ENCODE peak calls at places on chromosome 9, in six cellular contexts. One of them, this sample, is unnamed.

GRCh38 chr9:90778746-90779145 is 22.9 kb upstream of the SYK start:
- DNase-seq in natural killer cell: no peak
- DNase-seq in retina: no peak
- DNase-seq in GM13977: no peak
- DNase-seq in Caki2: no peak
- DNase-seq in NB4: no peak
- DNase-seq in this sample: peak

GRCh38 chr9:68640421-68641089 is 64.5 kb upstream of the PIP5K1B start:
- DNase-seq in natural killer cell: no peak
- DNase-seq in retina: no peak
- DNase-seq in GM13977: no peak
- DNase-seq in Caki2: no peak
- DNase-seq in NB4: no peak
- DNase-seq in this sample: no peak

GRCh38 chr9:125538092-125538473 is 168.9 kb downstream of the MAPKAP1 start:
- DNase-seq in natural killer cell: no peak
- DNase-seq in retina: no peak
- DNase-seq in GM13977: no peak
- DNase-seq in Caki2: peak
- DNase-seq in NB4: no peak
- DNase-seq in this sample: no peak

GRCh38 chr9:76181020-76181641 is 213.1 kb downstream of the RFK start:
- DNase-seq in natural killer cell: no peak
- DNase-seq in retina: no peak
- DNase-seq in GM13977: no peak
- DNase-seq in Caki2: peak
- DNase-seq in NB4: no peak
- DNase-seq in this sample: no peak

GRCh38 chr9:93320591-93321219 is 130.8 kb upstream of the FAM120A start:
- DNase-seq in natural killer cell: no peak
- DNase-seq in retina: no peak
- DNase-seq in GM13977: no peak
- DNase-seq in Caki2: no peak
- DNase-seq in NB4: no peak
- DNase-seq in this sample: no peak

GRCh38 chr9:88092699-88093359 is 45.4 kb downstream of the SPATA31C2 start:
- DNase-seq in natural killer cell: no peak
- DNase-seq in retina: no peak
- DNase-seq in GM13977: no peak
- DNase-seq in Caki2: no peak
- DNase-seq in NB4: peak
- DNase-seq in this sample: peak

GRCh38 chr9:99109522-99109921 is 4.6 kb downstream of the TGFBR1 start:
- DNase-seq in natural killer cell: no peak
- DNase-seq in retina: no peak
- DNase-seq in GM13977: no peak
- DNase-seq in Caki2: no peak
- DNase-seq in NB4: peak
- DNase-seq in this sample: no peak

GRCh38 chr9:100473271-100474081 is 527 bp downstream of the TMEFF1 start:
- DNase-seq in natural killer cell: peak
- DNase-seq in retina: peak
- DNase-seq in GM13977: peak
- DNase-seq in Caki2: peak
- DNase-seq in NB4: peak
- DNase-seq in this sample: peak

GRCh38 chr9:107942870-107943269 is 453.3 kb upstream of the KLF4 start:
- DNase-seq in natural killer cell: no peak
- DNase-seq in retina: no peak
- DNase-seq in GM13977: no peak
- DNase-seq in Caki2: no peak
- DNase-seq in NB4: peak
- DNase-seq in this sample: no peak

GRCh38 chr9:118647331-118647730 is 721.9 kb downstream of the BRINP1 start:
- DNase-seq in natural killer cell: no peak
- DNase-seq in retina: no peak
- DNase-seq in GM13977: no peak
- DNase-seq in Caki2: no peak
- DNase-seq in NB4: no peak
- DNase-seq in this sample: no peak

GRCh38 chr9:34123682-34124081 is 2.8 kb downstream of the DCAF12 start:
- DNase-seq in natural killer cell: no peak
- DNase-seq in retina: no peak
- DNase-seq in GM13977: peak
- DNase-seq in Caki2: no peak
- DNase-seq in NB4: peak
- DNase-seq in this sample: no peak

GRCh38 chr9:114051281-114051680 is 26.8 kb downstream of the AMBP start:
- DNase-seq in natural killer cell: no peak
- DNase-seq in retina: no peak
- DNase-seq in GM13977: no peak
- DNase-seq in Caki2: no peak
- DNase-seq in NB4: no peak
- DNase-seq in this sample: no peak

GRCh38 chr9:33619666-33620404 is 95.8 kb downstream of the ANKRD18B start:
- DNase-seq in natural killer cell: no peak
- DNase-seq in retina: no peak
- DNase-seq in GM13977: no peak
- DNase-seq in Caki2: peak
- DNase-seq in NB4: peak
- DNase-seq in this sample: no peak

GRCh38 chr9:112299514-112299913 is 33.9 kb downstream of the PTBP3 start:
- DNase-seq in natural killer cell: no peak
- DNase-seq in retina: no peak
- DNase-seq in GM13977: no peak
- DNase-seq in Caki2: peak
- DNase-seq in NB4: no peak
- DNase-seq in this sample: no peak

GRCh38 chr9:17862081-17862480 is 283.2 kb downstream of the SH3GL2 start:
- DNase-seq in natural killer cell: no peak
- DNase-seq in retina: no peak
- DNase-seq in GM13977: no peak
- DNase-seq in Caki2: no peak
- DNase-seq in NB4: no peak
- DNase-seq in this sample: no peak

GRCh38 chr9:85344901-85345300 is 396.9 kb downstream of the AGTPBP1 start:
- DNase-seq in natural killer cell: no peak
- DNase-seq in retina: no peak
- DNase-seq in GM13977: no peak
- DNase-seq in Caki2: no peak
- DNase-seq in NB4: no peak
- DNase-seq in this sample: no peak

GRCh38 chr9:113988951-113989780 is 88.9 kb downstream of the AMBP start:
- DNase-seq in natural killer cell: no peak
- DNase-seq in retina: no peak
- DNase-seq in GM13977: no peak
- DNase-seq in Caki2: no peak
- DNase-seq in NB4: no peak
- DNase-seq in this sample: no peak

GRCh38 chr9:7656648-7657047 is 142.9 kb downstream of the DMAC1 start:
- DNase-seq in natural killer cell: no peak
- DNase-seq in retina: no peak
- DNase-seq in GM13977: no peak
- DNase-seq in Caki2: no peak
- DNase-seq in NB4: no peak
- DNase-seq in this sample: no peak

GRCh38 chr9:14899815-14900193 is 10.4 kb downstream of the FREM1 start:
- DNase-seq in natural killer cell: no peak
- DNase-seq in retina: no peak
- DNase-seq in GM13977: no peak
- DNase-seq in Caki2: no peak
- DNase-seq in NB4: no peak
- DNase-seq in this sample: no peak

GRCh38 chr9:121972501-121972981 is 120.6 kb downstream of the TTLL11 start:
- DNase-seq in natural killer cell: no peak
- DNase-seq in retina: no peak
- DNase-seq in GM13977: no peak
- DNase-seq in Caki2: peak
- DNase-seq in NB4: no peak
- DNase-seq in this sample: no peak

GRCh38 chr9:97554566-97555075 is 53.2 kb downstream of the TMOD1 start:
- DNase-seq in natural killer cell: no peak
- DNase-seq in retina: no peak
- DNase-seq in GM13977: no peak
- DNase-seq in Caki2: no peak
- DNase-seq in NB4: no peak
- DNase-seq in this sample: no peak

GRCh38 chr9:34072868-34073590 is 24.3 kb upstream of the UBAP2 start:
- DNase-seq in natural killer cell: no peak
- DNase-seq in retina: no peak
- DNase-seq in GM13977: no peak
- DNase-seq in Caki2: peak
- DNase-seq in NB4: peak
- DNase-seq in this sample: peak

GRCh38 chr9:109498195-109499060 is at the start of gene PTPN3:
- DNase-seq in natural killer cell: no peak
- DNase-seq in retina: peak
- DNase-seq in GM13977: peak
- DNase-seq in Caki2: peak
- DNase-seq in NB4: no peak
- DNase-seq in this sample: no peak

GRCh38 chr9:127520941-127521918 is 69.9 kb downstream of the LRSAM1 start:
- DNase-seq in natural killer cell: no peak
- DNase-seq in retina: no peak
- DNase-seq in GM13977: no peak
- DNase-seq in Caki2: no peak
- DNase-seq in NB4: no peak
- DNase-seq in this sample: no peak

GRCh38 chr9:115393976-115394775 is 276.2 kb upstream of the TNC start:
- DNase-seq in natural killer cell: no peak
- DNase-seq in retina: no peak
- DNase-seq in GM13977: no peak
- DNase-seq in Caki2: no peak
- DNase-seq in NB4: no peak
- DNase-seq in this sample: no peak

GRCh38 chr9:133421615-133422542 is at the start of gene ADAMTS13:
- DNase-seq in natural killer cell: no peak
- DNase-seq in retina: no peak
- DNase-seq in GM13977: peak
- DNase-seq in Caki2: no peak
- DNase-seq in NB4: no peak
- DNase-seq in this sample: no peak

GRCh38 chr9:122213589-122214413 is 15.0 kb downstream of the LHX6 start:
- DNase-seq in natural killer cell: peak
- DNase-seq in retina: peak
- DNase-seq in GM13977: peak
- DNase-seq in Caki2: peak
- DNase-seq in NB4: peak
- DNase-seq in this sample: peak

GRCh38 chr9:78213696-78214095 is 22.2 kb upstream of the CEP78 start:
- DNase-seq in natural killer cell: no peak
- DNase-seq in retina: no peak
- DNase-seq in GM13977: peak
- DNase-seq in Caki2: peak
- DNase-seq in NB4: peak
- DNase-seq in this sample: no peak

GRCh38 chr9:89870207-89870606 is 265.4 kb downstream of the GADD45G start:
- DNase-seq in natural killer cell: no peak
- DNase-seq in retina: no peak
- DNase-seq in GM13977: no peak
- DNase-seq in Caki2: no peak
- DNase-seq in NB4: no peak
- DNase-seq in this sample: peak

GRCh38 chr9:87122947-87123685 is 175.8 kb upstream of the GAS1 start:
- DNase-seq in natural killer cell: no peak
- DNase-seq in retina: no peak
- DNase-seq in GM13977: no peak
- DNase-seq in Caki2: no peak
- DNase-seq in NB4: no peak
- DNase-seq in this sample: no peak

GRCh38 chr9:126499005-126499910 is 114.5 kb upstream of the LMX1B start:
- DNase-seq in natural killer cell: peak
- DNase-seq in retina: peak
- DNase-seq in GM13977: peak
- DNase-seq in Caki2: peak
- DNase-seq in NB4: peak
- DNase-seq in this sample: peak

GRCh38 chr9:33620738-33621439 is 96.8 kb downstream of the ANKRD18B start:
- DNase-seq in natural killer cell: no peak
- DNase-seq in retina: no peak
- DNase-seq in GM13977: no peak
- DNase-seq in Caki2: peak
- DNase-seq in NB4: no peak
- DNase-seq in this sample: no peak

GRCh38 chr9:86749530-86750275 is 197.6 kb downstream of the GAS1 start:
- DNase-seq in natural killer cell: no peak
- DNase-seq in retina: no peak
- DNase-seq in GM13977: no peak
- DNase-seq in Caki2: peak
- DNase-seq in NB4: no peak
- DNase-seq in this sample: no peak

GRCh38 chr9:26459959-26460358 is 432.6 kb downstream of the CAAP1 start:
- DNase-seq in natural killer cell: no peak
- DNase-seq in retina: peak
- DNase-seq in GM13977: no peak
- DNase-seq in Caki2: no peak
- DNase-seq in NB4: no peak
- DNase-seq in this sample: peak